ENCODE peak calls at places on chromosomes 3 and 15, in six cellular contexts. R is HCT116; C is stimulated activated effector memory CD8-positive, alpha-beta T cell treated with anti-CD3 and anti-CD28 coated beads, Interleukin-12 subunit alpha, Interleukin-12 subunit beta, amount 100 ng/mL, for 72 hours; U is effector memory CD8-positive, alpha-beta T cell; Y is left lobe of liver; G is activated T-cell treated with anti-CD3 and anti-CD28 coated beads, Interleukin-2, amount 50 U/mL, for 4 hours. T is an unnamed sample.

GRCh38 chr3:108590443-108590842 is 921 bp downstream of the DZIP3 start:
- ATAC-seq in R (no peak), C (no peak), U (no peak), Y (no peak), G (no peak), T (no peak)

GRCh38 chr3:69729350-69729919 is 9.8 kb upstream of the MITF start:
- ATAC-seq in R (no peak), C (no peak), U (no peak), Y (no peak), G (no peak), T (no peak)

GRCh38 chr15:61155741-61156700 is 73.1 kb downstream of the RORA start:
- ATAC-seq in R (no peak), C (no peak), U (no peak), Y (no peak), G (no peak), T (no peak)

GRCh38 chr15:100202309-100202943 is 139.3 kb downstream of the ADAMTS17 start:
- ATAC-seq in R (no peak), C (no peak), U (no peak), Y (peak), G (no peak), T (no peak)

GRCh38 chr3:17894434-17895060 is 152.1 kb upstream of the TBC1D5 start:
- ATAC-seq in R (peak), C (peak), U (no peak), Y (no peak), G (peak), T (no peak)

GRCh38 chr3:152785051-152785450 is 49.9 kb upstream of the P2RY1 start:
- ATAC-seq in R (no peak), C (no peak), U (no peak), Y (no peak), G (no peak), T (no peak)

GRCh38 chr3:101702726-101703125 is 16.2 kb upstream of the RPL24 start:
- ATAC-seq in R (no peak), C (no peak), U (no peak), Y (no peak), G (no peak), T (no peak)

GRCh38 chr3:27677554-27677953 is 44.6 kb downstream of the EOMES start:
- ATAC-seq in R (no peak), C (no peak), U (no peak), Y (no peak), G (no peak), T (no peak)

GRCh38 chr15:25785643-25786029 is 77.5 kb downstream of the ATP10A start:
- ATAC-seq in R (no peak), C (no peak), U (no peak), Y (no peak), G (no peak), T (no peak)

GRCh38 chr3:13600950-13601691 is 52.2 kb downstream of the FBLN2 start:
- ATAC-seq in R (peak), C (peak), U (no peak), Y (no peak), G (no peak), T (no peak)

GRCh38 chr3:161600185-161600584 is 103.6 kb downstream of the OTOL1 start:
- ATAC-seq in R (no peak), C (no peak), U (no peak), Y (no peak), G (no peak), T (no peak)

GRCh38 chr3:44128057-44128775 is 113.5 kb upstream of the TOPAZ1 start:
- ATAC-seq in R (no peak), C (no peak), U (no peak), Y (no peak), G (no peak), T (no peak)

GRCh38 chr3:112687214-112687613 is 46.3 kb upstream of the CCDC80 start:
- ATAC-seq in R (no peak), C (no peak), U (no peak), Y (no peak), G (no peak), T (no peak)

GRCh38 chr3:24235121-24235520 is 259.5 kb downstream of the THRB start:
- ATAC-seq in R (no peak), C (no peak), U (no peak), Y (no peak), G (no peak), T (peak)

GRCh38 chr15:26711445-26711844 is 61.4 kb downstream of the GABRB3 start:
- ATAC-seq in R (no peak), C (no peak), U (no peak), Y (no peak), G (no peak), T (no peak)

GRCh38 chr3:52218953-52219650 is 6.3 kb downstream of the TLR9 start:
- ATAC-seq in R (no peak), C (no peak), U (no peak), Y (no peak), G (no peak), T (no peak)

GRCh38 chr3:152245498-152246175 is 23.1 kb upstream of the MBNL1 start:
- ATAC-seq in R (no peak), C (peak), U (peak), Y (no peak), G (peak), T (peak)

GRCh38 chr3:169604568-169604967 is 58.9 kb downstream of the MECOM start:
- ATAC-seq in R (peak), C (no peak), U (no peak), Y (no peak), G (no peak), T (no peak)

GRCh38 chr3:129428382-129429079 is at the start of gene EFCAB12:
- ATAC-seq in R (peak), C (peak), U (peak), Y (peak), G (peak), T (peak)

GRCh38 chr3:15042936-15043335 is 22.2 kb downstream of the MRPS25 start:
- ATAC-seq in R (no peak), C (no peak), U (no peak), Y (no peak), G (no peak), T (no peak)

GRCh38 chr3:186583820-186584219 is 13.3 kb downstream of the DNAJB11 start:
- ATAC-seq in R (no peak), C (peak), U (no peak), Y (no peak), G (no peak), T (peak)

GRCh38 chr3:73827204-73827603 is 202.5 kb upstream of the PDZRN3 start:
- ATAC-seq in R (no peak), C (no peak), U (no peak), Y (no peak), G (no peak), T (no peak)

GRCh38 chr3:10437995-10438901 is 67.1 kb downstream of the ATP2B2 start:
- ATAC-seq in R (no peak), C (no peak), U (no peak), Y (peak), G (peak), T (no peak)